ENCODE peak calls at places on chromosomes 16 and 17, in nine cellular contexts. A is CD4-positive, alpha-beta memory T cell; Z is left lung; F is AG04449; S is cardiac muscle cell; M is HFF-Myc; G is effector memory CD4-positive, alpha-beta T cell; U is CD8-positive, alpha-beta T cell; Q is foreskin fibroblast. H is an unnamed sample.
A peak's percentile ranks its signal among the peaks of the same experiment; 100 is the strongest.

GRCh38 chr17:62090021-62090824 is 25.1 kb upstream of the MED13 start:
- DNase-seq in Q (no peak), S (no peak), U (no peak), A (no peak), M (no peak), Z (no peak), G (no peak), F (no peak), H (no peak)

GRCh38 chr16:46855389-46855788 is 24.4 kb upstream of the C16orf87 start:
- DNase-seq in M (no peak), A (no peak), G (no peak), F (no peak), S (no peak), Z (no peak), U (no peak), Q (no peak), H (no peak)

GRCh38 chr17:31003225-31003866 is 32.5 kb downstream of the RNF135 start:
- DNase-seq in F (no peak), U (no peak), Q (no peak), G (no peak), Z (no peak), S (no peak), A (no peak), M (no peak), H (no peak)

GRCh38 chr16:85752511-85753420 is 1.9 kb upstream of the C16orf74 start:
- DNase-seq in F (no peak), A (no peak), Q (peak; percentile 49), U (no peak), M (no peak), Z (no peak), S (peak; percentile 72), G (no peak), H (no peak)

GRCh38 chr17:10718547-10718946 is 11.3 kb downstream of the TMEM220 start:
- DNase-seq in U (no peak), Z (no peak), Q (no peak), F (no peak), M (no peak), S (no peak), A (no peak), G (no peak), H (no peak)

GRCh38 chr16:72978212-72978611 is 69.7 kb downstream of the ZFHX3 start:
- DNase-seq in M (no peak), Z (no peak), G (no peak), U (no peak), S (peak; percentile 72), Q (no peak), F (no peak), A (no peak), H (no peak)

GRCh38 chr17:33121272-33121671 is 129.6 kb downstream of the SPACA3 start:
- DNase-seq in Z (no peak), Q (no peak), S (no peak), F (no peak), G (no peak), M (no peak), A (no peak), U (no peak), H (no peak)

GRCh38 chr16:30604316-30604947 is 5.8 kb downstream of the ZNF689 start:
- DNase-seq in Q (no peak), G (no peak), U (no peak), F (no peak), M (no peak), A (no peak), Z (no peak), S (no peak), H (no peak)

GRCh38 chr16:89572042-89572441 is 3.5 kb upstream of the CPNE7 start:
- DNase-seq in F (no peak), U (no peak), A (no peak), Z (no peak), S (no peak), Q (no peak), G (no peak), M (no peak), H (no peak)

GRCh38 chr17:48513097-48513496 is 17.7 kb downstream of the HOXB1 start:
- DNase-seq in Q (no peak), F (no peak), M (no peak), S (peak; percentile 37), Z (no peak), U (no peak), G (no peak), A (no peak), H (no peak)

GRCh38 chr16:48613061-48613957 is 3.3 kb upstream of the N4BP1 start:
- DNase-seq in Q (peak; percentile 41), M (no peak), U (peak; percentile 72), F (peak; percentile 85), S (peak; percentile 73), G (peak; percentile 62), Z (no peak), A (peak; percentile 79), H (no peak)

GRCh38 chr17:13597723-13598347 is 3.9 kb downstream of the HS3ST3A1 start:
- DNase-seq in A (peak; percentile 39), Q (peak; percentile 77), Z (no peak), U (no peak), M (peak; percentile 29), S (peak; percentile 73), G (no peak), F (no peak), H (no peak)

GRCh38 chr17:42512246-42512645 is 23.8 kb upstream of the NAGLU start:
- DNase-seq in G (no peak), U (no peak), S (no peak), Q (no peak), M (no peak), F (no peak), Z (no peak), A (no peak), H (no peak)

GRCh38 chr17:58060596-58061191 is 22.5 kb upstream of the DYNLL2 start:
- DNase-seq in Z (no peak), S (peak; percentile 78), F (no peak), A (no peak), M (no peak), U (no peak), G (no peak), Q (peak; percentile 22), H (no peak)

GRCh38 chr16:67349172-67349571 is 22.6 kb downstream of the LRRC36 start:
- DNase-seq in A (peak; percentile 13), G (no peak), S (peak; percentile 37), F (no peak), Q (peak; percentile 40), U (no peak), Z (no peak), M (no peak), H (no peak)

GRCh38 chr16:67399218-67399733 is 6.0 kb upstream of the TPPP3 start:
- DNase-seq in U (peak; percentile 45), A (peak; percentile 43), Z (peak; percentile 90), G (no peak), F (no peak), S (peak; percentile 33), Q (peak; percentile 48), M (no peak), H (no peak)

GRCh38 chr17:82108999-82109480 is 11.0 kb upstream of the FASN start:
- DNase-seq in F (no peak), G (no peak), A (no peak), Z (no peak), M (no peak), S (no peak), U (no peak), Q (no peak), H (no peak)
- H3K4me3 ChIP-seq in F (no peak overlapping the region), G (no peak overlapping the region), A (no peak overlapping the region), Z (no peak overlapping the region), M (no peak overlapping the region), S (no peak overlapping the region), U (no peak overlapping the region), Q (no peak overlapping the region), H (no peak overlapping the region)

GRCh38 chr16:22297114-22297870 is at the start of gene POLR3E:
- DNase-seq in G (peak; percentile 100), A (peak; percentile 100), Q (peak; percentile 99), Z (peak; percentile 100), S (peak; percentile 99), F (peak; percentile 77), M (peak; percentile 92), U (peak; percentile 100), H (peak; percentile 98)

GRCh38 chr16:22297871-22298733 is 893 bp downstream of the POLR3E start:
- DNase-seq in M (peak; percentile 83), U (peak; percentile 71), A (peak; percentile 83), G (peak; percentile 55), F (peak; percentile 92), Z (no peak), Q (peak; percentile 95), S (peak; percentile 92), H (peak; percentile 54)

GRCh38 chr16:22296225-22297113 is 740 bp upstream of the POLR3E start:
- DNase-seq in G (no peak), M (no peak), Q (peak; percentile 45), F (no peak), U (no peak), S (no peak), Z (no peak), A (no peak), H (no peak)

GRCh38 chr16:22300427-22301071 is 3.3 kb downstream of the POLR3E start:
- DNase-seq in A (peak; percentile 45), Q (peak; percentile 85), Z (peak; percentile 74), F (no peak), M (no peak), G (no peak), S (peak; percentile 71), U (peak; percentile 42), H (no peak)

GRCh38 chr16:22299036-22299435 is 1.8 kb downstream of the POLR3E start:
- DNase-seq in F (no peak), Z (no peak), Q (no peak), S (no peak), A (no peak), U (no peak), G (no peak), M (no peak), H (no peak)
- H3K4me3 ChIP-seq in F (no peak overlapping the region), Z (no peak overlapping the region), Q (no peak overlapping the region), S (no peak overlapping the region), A (no peak overlapping the region), U (peak overlapping the region; percentile 94), G (no peak overlapping the region), M (peak overlapping the region; percentile 79), H (no peak overlapping the region)

DNA sequence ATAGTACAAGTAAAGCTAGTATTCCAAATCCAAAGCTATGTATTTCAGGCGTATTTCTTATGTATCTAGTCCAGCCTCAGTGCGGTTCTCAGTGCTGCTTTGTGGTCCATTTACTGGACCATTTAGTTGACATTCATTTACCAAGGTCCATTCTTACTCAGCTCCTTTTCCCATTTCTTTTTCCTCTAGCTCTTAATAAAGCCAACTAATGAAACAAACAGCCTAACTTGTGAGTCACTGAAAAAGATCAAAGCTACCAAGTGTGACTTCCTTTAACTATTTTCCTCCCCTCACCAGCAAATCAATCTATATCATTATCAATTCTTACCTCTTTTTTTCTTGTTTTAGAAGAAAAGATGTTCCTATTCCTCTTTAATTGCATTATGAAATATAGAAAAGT is 64.0 kb downstream of the CYB561 start:
- DNase-seq in G (no peak), Z (no peak), S (no peak), A (no peak), M (no peak), F (no peak), U (no peak), Q (no peak), H (no peak)
- H3K4me3 ChIP-seq in G (no peak overlapping the region), Z (no peak overlapping the region), S (no peak overlapping the region), A (no peak overlapping the region), M (no peak overlapping the region), F (no peak overlapping the region), U (no peak overlapping the region), Q (no peak overlapping the region), H (no peak overlapping the region)

DNA sequence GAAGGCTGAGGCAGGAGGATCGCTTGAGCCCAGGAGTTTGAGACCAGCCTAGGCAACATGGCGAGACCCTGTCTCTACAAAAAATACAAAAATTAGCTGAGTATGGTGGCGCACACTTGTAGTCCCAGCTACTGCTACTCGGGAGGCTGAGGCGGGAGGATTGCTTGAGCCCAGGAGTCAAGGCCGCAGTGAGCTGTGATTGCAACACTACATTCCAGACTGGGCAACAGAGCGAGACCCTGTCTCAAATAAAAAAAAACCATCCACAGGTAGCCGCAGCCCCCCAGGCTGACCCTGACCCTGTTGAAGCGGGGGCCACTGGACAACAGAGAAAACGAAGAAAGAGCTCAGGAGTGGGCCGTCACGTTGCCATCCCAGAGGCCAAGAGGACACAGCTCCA is 4.0 kb downstream of the SLC43A2 start:
- DNase-seq in U (no peak), Z (no peak), Q (no peak), A (no peak), F (no peak), G (no peak), S (no peak), M (no peak), H (no peak)
- H3K4me3 ChIP-seq in U (no peak overlapping the region), Z (no peak overlapping the region), Q (no peak overlapping the region), A (no peak overlapping the region), F (no peak overlapping the region), G (no peak overlapping the region), S (no peak overlapping the region), M (no peak overlapping the region), H (no peak overlapping the region)

H was measured in NT2/D1.